ENCODE peak calls at places on chromosomes 3 and 15, in four cellular contexts. H is HEK293T; J is endothelial cell; M is CD4-positive, CD25-positive, alpha-beta regulatory T cell. L is an unnamed sample.

GRCh38 chr3:160486459-160486869 is 36.9 kb upstream of the TRIM59 start:
- DNase-seq in H (no peak), J (no peak), M (no peak), L (peak)

GRCh38 chr15:76006136-76006778 is 6.0 kb downstream of the NRG4 start:
- DNase-seq in H (no peak), J (no peak), M (no peak), L (no peak)

GRCh38 chr3:107981471-107982111 is 109.2 kb downstream of the CD47 start:
- DNase-seq in H (no peak), J (peak), M (no peak), L (no peak)

GRCh38 chr3:35639251-35640185 is at the start of gene ARPP21:
- DNase-seq in H (no peak), J (peak), M (no peak), L (no peak)

GRCh38 chr3:130894130-130894872 is 417 bp downstream of the ATP2C1 start:
- DNase-seq in H (peak), J (peak), M (peak), L (peak)

GRCh38 chr15:89462198-89462912 is 34.0 kb downstream of the RHCG start:
- DNase-seq in H (no peak), J (no peak), M (no peak), L (no peak)

GRCh38 chr3:154931484-154931883 is 148.6 kb upstream of the MME start:
- DNase-seq in H (no peak), J (no peak), M (no peak), L (no peak)

GRCh38 chr15:40106203-40107161 is 2.2 kb downstream of the BMF start:
- DNase-seq in H (no peak), J (peak), M (no peak), L (no peak)

GRCh38 chr3:57048052-57048671 is 12.3 kb upstream of the SPATA12 start:
- DNase-seq in H (no peak), J (no peak), M (no peak), L (no peak)

GRCh38 chr15:60374628-60375081 is 23.1 kb downstream of the ANXA2 start:
- DNase-seq in H (peak), J (no peak), M (no peak), L (no peak)

GRCh38 chr3:139127101-139127500 is 82.4 kb upstream of the PRR23C start:
- DNase-seq in H (no peak), J (no peak), M (no peak), L (no peak)

L was measured in CD4-positive, alpha-beta memory T cell.